ENCODE peak calls at places on chromosomes 16 and 17, in ten cellular contexts. U is NCI-H2081; Q is IMR-90; S is dermis microvascular lymphatic vessel endothelial cell; D is nucleus accumbens; J is suprapubic skin; A is brain microvascular endothelial cell; H is CD4-positive, alpha-beta T cell; Z is activated CD4-positive, alpha-beta T cell treated with anti-CD3 and anti-CD28 coated beads, Interleukin-2, amount 10 ng/mL, durations not matched to agents 7 days and 5 days; G is T-helper 17 cell. L is an unnamed sample.

GRCh38 chr16:75868636-75869389 is 142.5 kb upstream of the CPHXL start:
- DNase-seq in U (no peak), Q (no peak), S (no peak), D (no peak), J (no peak), A (no peak), H (no peak), Z (no peak), G (no peak), L (no peak)

GRCh38 chr17:77501101-77501566 is 360.4 kb downstream of the SEC14L1 start:
- DNase-seq in U (no peak), Q (no peak), S (peak), D (no peak), J (peak), A (no peak), H (peak), Z (peak), G (no peak), L (no peak)

GRCh38 chr16:88685156-88686061 is 898 bp downstream of the SNAI3 start:
- DNase-seq in U (no peak), Q (peak), S (peak), D (no peak), J (no peak), A (peak), H (peak), Z (peak), G (no peak), L (no peak)

GRCh38 chr17:40373324-40373723 is 8.8 kb upstream of the GJD3 start:
- DNase-seq in U (no peak), Q (peak), S (no peak), D (no peak), J (no peak), A (peak), H (no peak), Z (no peak), G (no peak), L (no peak)

GRCh38 chr17:46877466-46877865 is 26.1 kb downstream of the WNT9B start:
- DNase-seq in U (no peak), Q (no peak), S (no peak), D (no peak), J (no peak), A (no peak), H (no peak), Z (no peak), G (no peak), L (no peak)

GRCh38 chr17:7048968-7049367 is 5.1 kb upstream of the SLC16A11 start:
- DNase-seq in U (no peak), Q (no peak), S (peak), D (no peak), J (no peak), A (no peak), H (no peak), Z (no peak), G (no peak), L (no peak)

GRCh38 chr17:43784068-43784467 is 3.8 kb downstream of the CFAP97D1 start:
- DNase-seq in U (no peak), Q (peak), S (no peak), D (no peak), J (no peak), A (peak), H (no peak), Z (no peak), G (no peak), L (no peak)

GRCh38 chr17:5758651-5759050 is 174.3 kb upstream of the NLRP1 start:
- DNase-seq in U (no peak), Q (peak), S (peak), D (no peak), J (no peak), A (peak), H (no peak), Z (no peak), G (no peak), L (no peak)

GRCh38 chr16:84243732-84244131 is 3.9 kb upstream of the KCNG4 start:
- DNase-seq in U (no peak), Q (no peak), S (no peak), D (no peak), J (no peak), A (no peak), H (no peak), Z (no peak), G (no peak), L (no peak)

GRCh38 chr16:4733747-4734062 is 366 bp downstream of the ANKS3 start:
- DNase-seq in U (peak), Q (no peak), S (no peak), D (no peak), J (no peak), A (peak), H (peak), Z (no peak), G (no peak), L (no peak)

GRCh38 chr17:60333628-60334031 is 58.3 kb downstream of the USP32 start:
- DNase-seq in U (no peak), Q (peak), S (no peak), D (no peak), J (no peak), A (no peak), H (no peak), Z (no peak), G (no peak), L (no peak)

GRCh38 chr16:48901712-48902374 is 291.9 kb upstream of the N4BP1 start:
- DNase-seq in U (no peak), Q (no peak), S (no peak), D (no peak), J (peak), A (no peak), H (no peak), Z (no peak), G (no peak), L (no peak)

GRCh38 chr17:39935896-39936295 is 8.4 kb downstream of the LRRC3C start:
- DNase-seq in U (no peak), Q (peak), S (no peak), D (no peak), J (no peak), A (no peak), H (no peak), Z (no peak), G (no peak), L (no peak)

GRCh38 chr16:57637424-57637823 is 9.0 kb downstream of the ADGRG1 start:
- DNase-seq in U (no peak), Q (no peak), S (peak), D (peak), J (no peak), A (no peak), H (no peak), Z (no peak), G (no peak), L (no peak)

L was measured in cortex of kidney.